ENCODE peak calls at places on chromosomes 4 and X, in eight cellular contexts. M is neuronal stem cell, R is BE2C, N is OCI-LY7, E is psoas muscle, S is K562, J is adipocyte, O is aorta. D is an unnamed sample.

GRCh38 chr4:75512336-75513211 is 1.6 kb downstream of the RCHY1 start:
- DNase-seq in M (no peak), R (no peak), N (peak), E (no peak), S (peak), J (peak), O (no peak), D (peak)

GRCh38 chr4:136864580-136865185 is 667.6 kb downstream of the PCDH18 start:
- DNase-seq in M (peak), R (peak), N (peak), E (no peak), S (peak), J (peak), O (no peak), D (no peak)

GRCh38 chr4:106604319-106605051 is 235.9 kb upstream of the GIMD1 start:
- DNase-seq in M (no peak), R (no peak), N (no peak), E (no peak), S (no peak), J (no peak), O (peak), D (no peak)

GRCh38 chrX:67612231-67612630 is 68.4 kb downstream of the AR start:
- DNase-seq in M (no peak), R (no peak), N (no peak), E (no peak), S (no peak), J (peak), O (no peak), D (no peak)

GRCh38 chrX:127317159-127317558 is 497.6 kb downstream of the PRR32 start:
- DNase-seq in M (no peak), R (no peak), N (no peak), E (no peak), S (no peak), J (no peak), O (no peak), D (no peak)

GRCh38 chrX:69616520-69617203 is 749 bp downstream of the EDA start:
- DNase-seq in M (no peak), R (peak), N (no peak), E (peak), S (no peak), J (peak), O (peak), D (peak)

GRCh38 chr4:84956014-84956413 is 10.5 kb downstream of the WDFY3 start:
- DNase-seq in M (no peak), R (no peak), N (no peak), E (no peak), S (no peak), J (no peak), O (no peak), D (no peak)

GRCh38 chr4:5619913-5620625 is 88.3 kb downstream of the EVC2 start:
- DNase-seq in M (no peak), R (no peak), N (no peak), E (no peak), S (no peak), J (no peak), O (no peak), D (no peak)

GRCh38 chr4:80811413-80811812 is 219.1 kb upstream of the BMP3 start:
- DNase-seq in M (no peak), R (no peak), N (no peak), E (no peak), S (no peak), J (no peak), O (no peak), D (no peak)

GRCh38 chr4:165194368-165194767 is 13.0 kb upstream of the KLHL2 start:
- DNase-seq in M (no peak), R (no peak), N (no peak), E (no peak), S (no peak), J (no peak), O (no peak), D (no peak)

GRCh38 chr4:151324124-151324448 is 1.3 kb downstream of the SH3D19 start:
- DNase-seq in M (no peak), R (no peak), N (no peak), E (no peak), S (no peak), J (no peak), O (no peak), D (no peak)

GRCh38 chr4:151324449-151325319 is 721 bp downstream of the SH3D19 start:
- DNase-seq in M (peak), R (no peak), N (no peak), E (peak), S (no peak), J (peak), O (peak), D (peak)

GRCh38 chr4:151321586-151321985 is 3.8 kb downstream of the SH3D19 start:
- DNase-seq in M (no peak), R (no peak), N (no peak), E (no peak), S (no peak), J (no peak), O (no peak), D (no peak)

GRCh38 chr4:151325320-151326246 is at the start of gene SH3D19:
- DNase-seq in M (peak), R (peak), N (no peak), E (peak), S (no peak), J (peak), O (peak), D (peak)

GRCh38 chr4:151322565-151322964 is 2.8 kb downstream of the SH3D19 start:
- DNase-seq in M (no peak), R (no peak), N (no peak), E (no peak), S (no peak), J (peak), O (no peak), D (no peak)
- H3K4me3 ChIP-seq in M (peak), R (no peak), N (no peak), E (no peak), S (no peak), J (no peak), O (no peak), D (no peak)

GRCh38 chr4:53012738-53013137 is 150.6 kb downstream of the RASL11B start:
- DNase-seq in M (no peak), R (no peak), N (no peak), E (no peak), S (no peak), J (peak), O (no peak), D (no peak)
- H3K4me3 ChIP-seq in M (no peak), R (no peak), N (no peak), E (no peak), S (no peak), J (peak), O (no peak), D (no peak)

GRCh38 chrX:134813697-134814096 is 155.4 kb upstream of the PLAC1 start:
- DNase-seq in M (no peak), R (no peak), N (no peak), E (no peak), S (no peak), J (peak), O (no peak), D (no peak)
- H3K4me3 ChIP-seq in M (no peak), R (no peak), N (no peak), E (no peak), S (no peak), J (no peak), O (no peak), D (no peak)

DNA sequence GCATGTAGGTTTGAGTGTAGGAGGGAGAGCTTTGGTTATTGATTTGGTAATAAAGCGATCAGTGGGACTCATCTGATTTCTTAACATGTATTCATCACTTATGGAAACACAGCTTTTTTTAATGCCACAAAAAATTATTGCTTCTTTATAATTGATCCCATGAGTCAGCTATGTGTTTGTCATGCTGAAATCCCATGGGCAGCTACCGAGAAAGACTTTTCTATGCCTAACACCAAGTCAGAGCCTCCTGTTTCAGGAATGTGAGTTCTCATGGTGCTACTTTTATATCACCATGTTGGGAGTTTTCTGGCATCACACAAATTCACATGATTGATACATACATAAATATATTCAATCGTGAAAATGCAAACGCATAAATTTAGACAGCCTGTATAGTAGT is 165.7 kb downstream of the RAPGEF2 start:
- DNase-seq in M (no peak), R (no peak), N (no peak), E (no peak), S (no peak), J (no peak), O (no peak), D (no peak)
- H3K4me3 ChIP-seq in M (peak), R (peak), N (no peak), E (peak), S (no peak), J (peak), O (peak), D (no peak)

GRCh38 chrX:49188468-49189076 is 2.4 kb upstream of the PRICKLE3 start:
- DNase-seq in M (no peak), R (no peak), N (no peak), E (no peak), S (no peak), J (no peak), O (no peak), D (no peak)

GRCh38 chrX:49193542-49193964 is 6.4 kb downstream of the SYP start:
- DNase-seq in M (no peak), R (no peak), N (no peak), E (no peak), S (no peak), J (no peak), O (no peak), D (no peak)

GRCh38 chrX:49192722-49193328 is 6.7 kb upstream of the PRICKLE3 start:
- DNase-seq in M (no peak), R (peak), N (peak), E (no peak), S (peak), J (peak), O (no peak), D (no peak)

GRCh38 chrX:49191033-49191871 is 5.1 kb upstream of the PRICKLE3 start:
- DNase-seq in M (peak), R (peak), N (peak), E (peak), S (peak), J (peak), O (peak), D (peak)

GRCh38 chrX:49190783-49191032 is 4.5 kb upstream of the PRICKLE3 start:
- DNase-seq in M (no peak), R (no peak), N (no peak), E (no peak), S (no peak), J (no peak), O (no peak), D (no peak)
- H3K4me3 ChIP-seq in M (peak), R (peak), N (peak), E (peak), S (peak), J (peak), O (no peak), D (peak)

DNA sequence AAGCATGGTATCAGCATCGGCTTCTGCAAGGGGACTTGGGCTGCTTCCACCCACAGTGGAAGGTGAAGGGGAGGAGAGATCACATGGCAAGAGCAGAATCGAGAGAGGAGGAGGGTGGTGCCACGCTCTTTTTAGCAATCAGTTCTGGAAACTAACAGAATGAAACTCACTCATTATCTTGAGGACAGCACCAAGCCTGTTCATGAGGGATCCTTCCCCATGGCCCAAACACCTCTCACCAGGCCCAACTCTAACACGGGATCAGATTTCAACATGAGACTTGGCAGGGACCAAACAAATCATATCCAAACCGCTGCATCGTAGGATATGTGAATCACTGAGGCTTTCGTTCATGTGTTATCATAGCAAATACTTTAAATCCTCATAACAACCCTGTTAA is 125.5 kb downstream of the GPC3 start:
- DNase-seq in M (no peak), R (no peak), N (no peak), E (no peak), S (no peak), J (peak), O (no peak), D (no peak)
- H3K4me3 ChIP-seq in M (no peak), R (no peak), N (no peak), E (no peak), S (no peak), J (peak), O (no peak), D (no peak)